ENCODE peak calls at places on chromosomes 1 and 21, in eight cellular contexts. N is bronchial epithelial cell; Y is lower lobe of right lung; R is cardiac muscle cell; E is stimulated activated CD8-positive, alpha-beta memory T cell treated with anti-CD3 and anti-CD28 coated beads, Interleukin-15, amount 100 ng/mL, for 48 hours; L is AG08395; H is activated naive CD8-positive, alpha-beta T cell treated with anti-CD3 and anti-CD28 coated beads, Interleukin-2, amount 10 ng/mL, durations not matched to agents 7 days and 5 days; C is GM12891. X is an unnamed sample.

GRCh38 chr1:226814751-226815496 is 55.5 kb upstream of the PSEN2 start:
- DNase-seq in N (peak), Y (peak), R (peak), E (no peak), L (peak), H (no peak), C (no peak), X (peak)

GRCh38 chr1:162973381-162973795 is 95.8 kb upstream of the RGS4 start:
- DNase-seq in N (peak), Y (no peak), R (peak), E (no peak), L (peak), H (no peak), C (no peak), X (peak)

GRCh38 chr1:160544647-160545046 is 21.6 kb upstream of the SLAMF6 start:
- DNase-seq in N (no peak), Y (no peak), R (peak), E (no peak), L (no peak), H (no peak), C (no peak), X (peak)

GRCh38 chr1:215488850-215489249 is 78.3 kb upstream of the KCTD3 start:
- DNase-seq in N (no peak), Y (no peak), R (no peak), E (no peak), L (no peak), H (no peak), C (no peak), X (no peak)

GRCh38 chr1:12456979-12457378 is 161.0 kb downstream of the DHRS3 start:
- DNase-seq in N (no peak), Y (no peak), R (peak), E (no peak), L (peak), H (no peak), C (no peak), X (peak)

GRCh38 chr1:162166934-162167615 is 97.6 kb downstream of the NOS1AP start:
- DNase-seq in N (peak), Y (no peak), R (no peak), E (no peak), L (no peak), H (no peak), C (no peak), X (no peak)

GRCh38 chr1:40894455-40894854 is 32.3 kb upstream of the CITED4 start:
- DNase-seq in N (no peak), Y (no peak), R (no peak), E (no peak), L (no peak), H (no peak), C (no peak), X (no peak)

GRCh38 chr21:32772281-32773047 is 909 bp upstream of the PAXBP1 start:
- DNase-seq in N (peak), Y (no peak), R (peak), E (peak), L (peak), H (peak), C (peak), X (peak)

GRCh38 chr1:55437692-55438091 is 222.5 kb upstream of the USP24 start:
- DNase-seq in N (no peak), Y (no peak), R (no peak), E (no peak), L (no peak), H (no peak), C (no peak), X (no peak)

GRCh38 chr1:25086518-25087079 is 145.7 kb downstream of the SYF2 start:
- DNase-seq in N (no peak), Y (no peak), R (no peak), E (no peak), L (no peak), H (no peak), C (no peak), X (no peak)